ENCODE peak calls at places on chromosomes 13 and 19, in seven cellular contexts. F is SK-N-SH, Y is K562, M is HCT116, E is GM12878, Q is HepG2, H is H1. J is an unnamed sample.

GRCh38 chr13:50527612-50528509 is 315.6 kb downstream of the DLEU7 start:
- DNase-seq in F (no peak), Y (no peak), M (no peak), E (no peak), Q (no peak), H (no peak), J (no peak)

GRCh38 chr13:42398542-42398941 is 126.6 kb downstream of the AKAP11 start:
- DNase-seq in F (no peak), Y (no peak), M (no peak), E (no peak), Q (no peak), H (no peak), J (no peak)

GRCh38 chr19:40416918-40417713 is 3.9 kb upstream of the PRX start:
- DNase-seq in F (no peak), Y (peak), M (no peak), E (no peak), Q (peak), H (no peak), J (peak)

GRCh38 chr13:82341116-82341515 is 1541.2 kb downstream of the SLITRK1 start:
- DNase-seq in F (no peak), Y (no peak), M (no peak), E (no peak), Q (no peak), H (no peak), J (no peak)

GRCh38 chr19:15292847-15293582 is 39.3 kb downstream of the BRD4 start:
- DNase-seq in F (no peak), Y (no peak), M (no peak), E (no peak), Q (no peak), H (no peak), J (no peak)

GRCh38 chr13:113117956-113118327 is 4.7 kb upstream of the F10 start:
- DNase-seq in F (no peak), Y (no peak), M (no peak), E (no peak), Q (no peak), H (no peak), J (no peak)

GRCh38 chr13:34571716-34572115 is 370.4 kb upstream of the NBEA start:
- DNase-seq in F (no peak), Y (no peak), M (no peak), E (no peak), Q (no peak), H (no peak), J (no peak)

GRCh38 chr19:13764101-13764807 is at the start of gene MRI1:
- DNase-seq in F (peak), Y (peak), M (no peak), E (no peak), Q (peak), H (no peak), J (peak)

GRCh38 chr13:21501709-21502108 is 42.6 kb upstream of the ZDHHC20 start:
- DNase-seq in F (no peak), Y (no peak), M (no peak), E (no peak), Q (peak), H (no peak), J (no peak)

GRCh38 chr13:83995930-83996329 is 113.7 kb upstream of the SLITRK1 start:
- DNase-seq in F (no peak), Y (no peak), M (no peak), E (no peak), Q (no peak), H (no peak), J (no peak)

GRCh38 chr19:54155694-54156093 is 3.8 kb downstream of the LENG1 start:
- DNase-seq in F (no peak), Y (no peak), M (no peak), E (no peak), Q (no peak), H (no peak), J (no peak)

GRCh38 chr19:38708413-38709024 is 35.8 kb downstream of the CAPN12 start:
- DNase-seq in F (no peak), Y (no peak), M (no peak), E (no peak), Q (no peak), H (no peak), J (no peak)

GRCh38 chr13:110306960-110307696 is at the start of the genes COL4A1 and COL4A2:
- DNase-seq in F (peak), Y (no peak), M (no peak), E (no peak), Q (no peak), H (no peak), J (no peak)

GRCh38 chr13:101489635-101490034 is 37.2 kb downstream of the ITGBL1 start:
- DNase-seq in F (no peak), Y (no peak), M (no peak), E (no peak), Q (no peak), H (no peak), J (no peak)

GRCh38 chr13:77698211-77699058 is 948 bp downstream of the SLAIN1 start:
- DNase-seq in F (peak), Y (peak), M (no peak), E (no peak), Q (no peak), H (no peak), J (peak)

GRCh38 chr19:44575116-44575700 is 38.2 kb upstream of the IGSF23 start:
- DNase-seq in F (no peak), Y (no peak), M (no peak), E (no peak), Q (no peak), H (no peak), J (no peak)

GRCh38 chr13:102724923-102725322 is 30.1 kb upstream of the METTL21C start:
- DNase-seq in F (peak), Y (no peak), M (no peak), E (no peak), Q (peak), H (no peak), J (peak)

GRCh38 chr13:23754506-23754905 is 134.7 kb downstream of the MIPEP start:
- DNase-seq in F (no peak), Y (no peak), M (no peak), E (no peak), Q (peak), H (no peak), J (no peak)

GRCh38 chr13:24911135-24911524 is 147.2 kb downstream of the RNF17 start:
- DNase-seq in F (no peak), Y (peak), M (no peak), E (no peak), Q (no peak), H (no peak), J (peak)

GRCh38 chr13:50030315-50030714 is 15.1 kb downstream of the KCNRG start:
- DNase-seq in F (no peak), Y (no peak), M (no peak), E (no peak), Q (peak), H (no peak), J (no peak)

GRCh38 chr13:52345048-52345447 is 60.9 kb downstream of the THSD1 start:
- DNase-seq in F (no peak), Y (no peak), M (no peak), E (no peak), Q (no peak), H (no peak), J (no peak)

GRCh38 chr19:13026478-13026999 is 31.3 kb downstream of the NFIX start:
- DNase-seq in F (no peak), Y (no peak), M (no peak), E (no peak), Q (peak), H (no peak), J (no peak)

GRCh38 chr13:20425819-20426219 is 99.8 kb downstream of the CRYL1 start:
- DNase-seq in F (peak), Y (no peak), M (no peak), E (no peak), Q (no peak), H (no peak), J (no peak)

GRCh38 chr13:46403851-46404731 is 17.0 kb upstream of the RUBCNL start:
- DNase-seq in F (no peak), Y (no peak), M (no peak), E (no peak), Q (no peak), H (no peak), J (no peak)

GRCh38 chr13:23506821-23507210 is 63.4 kb upstream of the TNFRSF19 start:
- DNase-seq in F (peak), Y (no peak), M (no peak), E (no peak), Q (no peak), H (no peak), J (no peak)

GRCh38 chr19:18278521-18279265 is 2.7 kb downstream of the JUND start:
- DNase-seq in F (no peak), Y (no peak), M (no peak), E (no peak), Q (no peak), H (no peak), J (no peak)
- TF ChIP-seq JUND in F (no peak), Y (no peak), M (no peak), E (no peak), Q (no peak), H (no peak), J (no peak)

DNA sequence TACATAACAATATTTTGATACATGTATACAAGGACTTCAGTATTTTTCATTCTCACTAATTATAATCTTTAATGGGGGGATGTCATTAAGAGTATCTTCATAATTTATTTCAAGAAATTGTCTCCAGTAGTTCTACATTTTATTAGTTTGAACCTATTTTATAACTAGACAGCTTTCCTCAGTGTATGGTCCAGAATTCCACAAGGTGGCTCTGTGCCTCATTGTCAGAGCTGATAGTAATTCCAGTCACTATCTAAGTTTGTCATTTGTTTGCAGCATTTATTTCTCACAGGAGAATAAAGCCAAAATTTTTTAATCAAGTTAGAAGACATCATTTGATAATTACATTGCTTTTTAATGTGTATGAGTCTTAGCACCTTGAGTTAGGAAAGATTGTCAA is 1633.0 kb upstream of the PCDH20 start:
- DNase-seq in F (no peak), Y (no peak), M (peak), E (no peak), Q (no peak), H (no peak), J (peak)
- TF ChIP-seq JUND in F (no peak), Y (no peak), M (no peak), E (no peak), Q (no peak), H (no peak), J (no peak)

GRCh38 chr13:80173224-80173623 is 167.7 kb downstream of the SPRY2 start:
- DNase-seq in F (no peak), Y (no peak), M (no peak), E (no peak), Q (no peak), H (no peak), J (no peak)
- TF ChIP-seq JUND in F (no peak), Y (no peak), M (no peak), E (no peak), Q (no peak), H (no peak), J (no peak)

DNA sequence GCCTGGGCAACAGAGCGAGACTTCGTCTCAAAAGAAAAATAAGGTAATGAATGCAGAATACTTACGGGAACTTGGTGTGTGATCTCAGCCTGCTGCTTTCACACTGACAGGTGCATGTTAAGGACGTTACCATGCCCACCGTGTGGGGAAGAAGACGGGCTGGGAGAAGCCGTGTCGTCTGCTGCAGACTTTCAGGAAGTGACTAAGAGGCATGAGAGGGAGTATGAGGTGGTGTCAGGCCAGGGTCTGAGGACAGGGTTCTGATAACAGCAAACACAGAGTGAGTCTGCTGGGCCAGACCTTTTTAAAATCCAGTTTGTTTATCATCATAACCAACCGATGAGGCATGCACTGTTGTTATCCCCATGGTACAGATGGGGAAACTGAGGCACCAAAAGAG is 13.6 kb upstream of the GALP start:
- DNase-seq in F (no peak), Y (no peak), M (no peak), E (no peak), Q (no peak), H (no peak), J (no peak)
- TF ChIP-seq JUND in F (no peak), Y (peak), M (no peak), E (no peak), Q (no peak), H (no peak), J (no peak)

DNA sequence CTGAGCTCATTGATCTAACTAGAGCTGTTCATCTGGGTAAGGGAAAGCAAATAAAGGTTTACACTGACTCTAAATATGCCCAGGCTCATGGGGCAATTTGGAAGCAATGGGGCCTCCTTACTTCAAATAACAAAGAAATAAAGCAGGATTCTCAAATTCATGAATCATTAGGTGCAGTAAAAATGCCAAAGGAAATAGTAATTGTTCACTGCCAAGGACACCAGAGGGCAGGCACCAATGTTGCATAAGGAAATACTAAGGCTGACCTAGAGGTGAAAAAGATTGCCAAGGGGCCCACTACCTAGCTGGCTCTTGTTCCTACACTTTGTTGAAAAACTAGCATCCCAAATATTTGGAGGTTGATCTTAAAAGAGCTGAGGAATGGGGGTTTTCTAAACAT is 1686.7 kb upstream of the MIR17HG start:
- DNase-seq in F (no peak), Y (no peak), M (no peak), E (no peak), Q (no peak), H (no peak), J (no peak)
- TF ChIP-seq JUND in F (no peak), Y (no peak), M (no peak), E (no peak), Q (no peak), H (no peak), J (no peak)

DNA sequence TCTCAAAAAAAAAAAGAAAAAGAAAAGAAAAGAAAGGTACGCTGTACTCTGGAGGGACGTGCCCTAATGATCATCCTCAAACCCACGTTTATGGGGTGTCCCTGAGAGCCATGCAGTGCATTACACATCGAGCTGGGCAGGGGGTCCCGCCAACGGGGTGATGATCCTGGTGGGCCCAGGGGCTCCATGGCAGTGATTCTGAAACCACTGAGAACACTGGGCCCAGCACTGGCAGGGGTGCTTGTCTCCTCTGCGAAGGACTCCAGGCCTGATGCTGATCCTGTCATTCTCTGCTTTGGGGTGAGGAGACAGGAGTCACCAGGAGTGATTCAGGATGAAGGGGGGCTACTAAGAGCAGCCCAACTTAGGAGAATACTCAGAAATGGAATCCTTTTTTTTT is 18.7 kb downstream of the MOB3A start:
- DNase-seq in F (peak), Y (no peak), M (no peak), E (no peak), Q (no peak), H (no peak), J (no peak)
- TF ChIP-seq JUND in F (no peak), Y (no peak), M (no peak), E (no peak), Q (no peak), H (no peak), J (no peak)

GRCh38 chr13:47598340-47598911 is 402.6 kb downstream of the SUCLA2 start:
- DNase-seq in F (peak), Y (no peak), M (no peak), E (no peak), Q (no peak), H (no peak), J (no peak)

DNA sequence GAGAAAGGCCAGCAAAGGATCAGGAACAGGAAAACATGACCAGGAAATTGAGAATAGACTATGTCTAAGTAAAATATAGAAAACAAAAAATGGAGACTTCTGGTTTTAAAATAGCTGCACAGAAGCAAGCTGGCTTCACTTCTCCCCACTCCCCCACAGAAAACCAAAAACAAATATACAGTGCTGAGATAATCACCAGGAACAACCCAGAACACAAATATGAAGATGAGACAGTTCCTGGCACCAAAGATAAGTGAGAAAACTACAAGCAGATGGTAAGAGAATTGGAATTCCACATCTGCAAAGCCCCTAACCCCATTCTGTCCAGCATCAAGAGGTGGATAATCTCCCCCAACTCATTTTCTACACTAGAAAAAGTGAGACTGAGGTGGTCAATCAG is 397.7 kb downstream of the SUCLA2 start:
- DNase-seq in F (no peak), Y (no peak), M (no peak), E (no peak), Q (no peak), H (no peak), J (no peak)
- TF ChIP-seq JUND in F (no peak), Y (no peak), M (no peak), E (no peak), Q (no peak), H (no peak), J (no peak)

GRCh38 chr19:45958320-45958719 is 15.3 kb downstream of the NOVA2 start:
- DNase-seq in F (no peak), Y (no peak), M (no peak), E (no peak), Q (no peak), H (no peak), J (no peak)
- TF ChIP-seq JUND in F (no peak), Y (no peak), M (no peak), E (no peak), Q (no peak), H (no peak), J (no peak)

J was measured in T47D.